ENCODE peak calls at places on chromosomes 2 and 18, in ten cellular contexts. T, P, W, L, J, X, R, F, M and N are unnamed samples.

GRCh38 chr18:61569176-61569892 is 236.1 kb downstream of the CDH20 start:
- DNase-seq in J (no peak), L (peak), M (peak), F (no peak), T (peak), R (peak), P (peak), W (peak), X (peak), N (no peak)

GRCh38 chr2:133377021-133377481 is 191.2 kb downstream of the NCKAP5 start:
- DNase-seq in M (no peak), P (no peak), L (no peak), J (no peak), X (peak), W (no peak), F (no peak), R (no peak), T (peak), N (no peak)

GRCh38 chr2:40093036-40093673 is 314.1 kb upstream of the THUMPD2 start:
- DNase-seq in F (no peak), J (no peak), T (peak), W (no peak), M (peak), R (no peak), L (peak), X (peak), P (no peak), N (no peak)

GRCh38 chr18:63074987-63075404 is 244.6 kb downstream of the BCL2 start:
- DNase-seq in W (peak), R (peak), M (peak), J (peak), X (peak), L (peak), T (peak), F (peak), P (peak), N (peak)

GRCh38 chr18:58991127-58991798 is 126.6 kb downstream of the ZNF532 start:
- DNase-seq in T (peak), P (no peak), R (no peak), X (peak), M (peak), L (peak), F (peak), J (no peak), W (peak), N (no peak)

GRCh38 chr2:212646698-212647097 is 108.1 kb upstream of the ERBB4 start:
- DNase-seq in P (peak), M (peak), X (peak), L (no peak), W (peak), F (no peak), R (no peak), J (no peak), T (peak), N (no peak)

GRCh38 chr2:25341031-25341727 is 546 bp downstream of the DNMT3A start:
- DNase-seq in X (no peak), F (peak), J (peak), L (peak), R (no peak), P (no peak), M (no peak), W (no peak), T (peak), N (peak)

GRCh38 chr2:10411557-10411956 is 36.6 kb downstream of the ODC1 start:
- DNase-seq in F (no peak), P (no peak), R (no peak), T (no peak), X (no peak), L (no peak), W (no peak), M (no peak), J (no peak), N (no peak)

GRCh38 chr2:75157435-75157834 is 41.9 kb downstream of the TACR1 start:
- DNase-seq in W (peak), M (peak), R (no peak), F (peak), L (no peak), P (peak), J (no peak), X (no peak), T (no peak), N (no peak)

GRCh38 chr2:167491788-167492187 is 603.5 kb downstream of the XIRP2 start:
- DNase-seq in X (no peak), J (no peak), R (no peak), P (no peak), L (no peak), T (no peak), M (no peak), F (no peak), W (no peak), N (no peak)

GRCh38 chr2:38702413-38702812 is 36.5 kb downstream of the GALM start:
- DNase-seq in M (peak), R (no peak), P (no peak), W (peak), T (peak), X (peak), L (peak), J (no peak), F (no peak), N (no peak)

GRCh38 chr18:27871731-27872130 is 305.2 kb downstream of the CDH2 start:
- DNase-seq in L (no peak), J (no peak), X (no peak), T (no peak), M (no peak), F (no peak), W (no peak), R (no peak), P (no peak), N (no peak)

GRCh38 chr2:42310007-42310511 is 51.0 kb downstream of the COX7A2L start:
- DNase-seq in R (no peak), W (no peak), P (no peak), L (no peak), F (no peak), X (no peak), T (no peak), M (no peak), J (no peak), N (no peak)

GRCh38 chr2:88265352-88265960 is 95.3 kb downstream of the THNSL2 start:
- DNase-seq in F (peak), J (no peak), R (peak), T (peak), P (peak), M (peak), W (peak), L (peak), X (peak), N (no peak)

GRCh38 chr2:242085941-242086621 is 216.6 kb downstream of the RTP5 start:
- DNase-seq in X (peak), W (peak), R (no peak), F (peak), M (peak), T (no peak), P (no peak), J (peak), L (peak), N (no peak)

GRCh38 chr2:207251022-207251421 is 85.3 kb upstream of the KLF7 start:
- DNase-seq in X (no peak), F (no peak), J (no peak), M (no peak), R (no peak), W (no peak), P (no peak), L (no peak), T (no peak), N (no peak)

GRCh38 chr2:29777164-29777563 is 144.2 kb downstream of the ALK start:
- DNase-seq in F (no peak), R (no peak), M (peak), X (no peak), L (no peak), T (no peak), J (no peak), W (peak), P (no peak), N (no peak)

GRCh38 chr2:119408221-119408619 is 23.4 kb upstream of the TMEM37 start:
- DNase-seq in F (no peak), P (no peak), L (no peak), X (no peak), J (no peak), R (no peak), M (no peak), W (no peak), T (no peak), N (no peak)

GRCh38 chr2:44713170-44713569 is 228.3 kb upstream of the SIX3 start:
- DNase-seq in M (peak), T (no peak), F (no peak), X (no peak), W (no peak), R (no peak), J (peak), P (peak), L (no peak), N (no peak)

GRCh38 chr2:187867165-187867564 is 312.9 kb upstream of the TFPI start:
- DNase-seq in P (no peak), J (no peak), L (no peak), F (no peak), M (no peak), T (no peak), X (no peak), W (no peak), R (no peak), N (no peak)

GRCh38 chr2:96502891-96503636 is 2.1 kb downstream of the NEURL3 start:
- DNase-seq in J (no peak), W (no peak), L (no peak), P (no peak), X (no peak), T (no peak), R (peak), F (no peak), M (no peak), N (no peak)

GRCh38 chr18:76519156-76519549 is 24.1 kb upstream of the ZNF516 start:
- DNase-seq in R (no peak), W (no peak), F (no peak), P (no peak), J (no peak), M (peak), X (peak), T (peak), L (peak), N (peak)
- TF ChIP-seq CTCF in R (no peak), W (no peak), F (no peak), P (no peak), J (no peak), M (no peak), X (no peak), T (no peak), L (no peak), N (no peak)

GRCh38 chr18:46756559-46757201 is at the start of gene ST8SIA5:
- DNase-seq in P (no peak), F (peak), R (no peak), X (no peak), T (no peak), W (no peak), L (no peak), M (no peak), J (no peak), N (peak)

GRCh38 chr18:46761054-46761769 is 4.4 kb upstream of the ST8SIA5 start:
- DNase-seq in P (no peak), M (no peak), J (no peak), T (no peak), R (no peak), X (no peak), L (no peak), W (no peak), F (no peak), N (no peak)

GRCh38 chr18:46756172-46756558 is 688 bp downstream of the ST8SIA5 start:
- DNase-seq in W (no peak), R (no peak), X (no peak), T (no peak), J (no peak), P (no peak), L (no peak), M (no peak), F (peak), N (peak)

GRCh38 chr18:46755315-46756171 is 1.3 kb downstream of the ST8SIA5 start:
- DNase-seq in M (no peak), J (no peak), W (no peak), R (no peak), F (peak), P (no peak), L (no peak), X (no peak), T (no peak), N (no peak)

GRCh38 chr18:46759885-46760284 is 3.0 kb upstream of the ST8SIA5 start:
- DNase-seq in P (no peak), J (no peak), W (no peak), X (no peak), L (no peak), T (no peak), R (no peak), M (no peak), F (no peak), N (no peak)
- TF ChIP-seq CTCF in P (no peak), J (no peak), W (no peak), X (no peak), L (no peak), T (no peak), R (no peak), M (no peak), F (no peak), N (no peak)

GRCh38 chr18:13105059-13105458 is 113.5 kb upstream of the LDLRAD4 start:
- DNase-seq in R (no peak), M (no peak), T (no peak), W (no peak), X (no peak), L (no peak), J (no peak), F (no peak), P (no peak), N (no peak)

GRCh38 chr18:13100942-13101658 is 109.9 kb downstream of the CEP192 start:
- DNase-seq in J (no peak), P (no peak), T (no peak), M (no peak), F (no peak), R (no peak), L (no peak), X (no peak), W (no peak), N (no peak)

GRCh38 chr18:13101659-13101992 is 110.5 kb downstream of the CEP192 start:
- DNase-seq in P (no peak), W (no peak), T (no peak), F (no peak), J (no peak), R (no peak), M (no peak), L (no peak), X (no peak), N (no peak)

GRCh38 chr18:13107074-13107473 is 111.5 kb upstream of the LDLRAD4 start:
- DNase-seq in J (no peak), T (no peak), P (no peak), W (no peak), F (no peak), X (peak), L (no peak), R (no peak), M (peak), N (no peak)

DNA sequence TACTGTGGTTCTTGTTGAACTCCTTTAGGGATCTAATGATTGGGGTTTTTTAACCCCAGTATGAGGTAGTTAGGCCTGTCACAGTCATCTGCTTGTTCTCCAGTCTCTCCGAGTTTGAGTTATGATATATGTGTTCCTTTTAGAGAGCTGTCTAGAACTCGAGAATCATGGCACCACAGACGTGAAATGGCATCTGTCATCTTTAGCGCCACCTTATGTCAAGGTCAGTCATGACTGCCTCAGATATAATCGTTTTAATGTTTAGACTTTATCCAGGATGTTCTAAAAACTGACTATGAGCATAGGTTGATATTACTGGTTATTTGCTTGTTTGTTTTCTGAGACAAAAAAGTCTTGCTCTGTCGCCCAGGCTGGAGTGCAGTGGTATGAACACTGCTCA is 112.2 kb downstream of the CEP192 start:
- DNase-seq in T (no peak), J (no peak), L (no peak), W (peak), X (no peak), F (no peak), M (peak), R (no peak), P (no peak), N (no peak)
- TF ChIP-seq CTCF in T (peak), J (no peak), L (peak), W (peak), X (peak), F (no peak), M (peak), R (peak), P (peak), N (no peak)

GRCh38 chr2:30979822-30980245 is 158.4 kb downstream of the GALNT14 start:
- DNase-seq in L (peak), R (peak), W (peak), M (peak), X (peak), F (no peak), P (peak), T (peak), J (no peak), N (no peak)
- TF ChIP-seq CTCF in L (no peak), R (no peak), W (peak), M (peak), X (peak), F (no peak), P (peak), T (no peak), J (no peak), N (no peak)

GRCh38 chr18:47528343-47528742 is 276.9 kb upstream of the SKOR2 start:
- DNase-seq in P (no peak), M (no peak), F (no peak), T (no peak), J (no peak), X (no peak), R (no peak), L (no peak), W (no peak), N (no peak)

GRCh38 chr18:47526147-47526546 is 274.7 kb upstream of the SKOR2 start:
- DNase-seq in R (no peak), P (no peak), T (no peak), W (no peak), X (no peak), J (no peak), M (no peak), L (no peak), F (no peak), N (no peak)

GRCh38 chr18:47530695-47531094 is 279.2 kb upstream of the SKOR2 start:
- DNase-seq in P (no peak), X (no peak), J (no peak), W (no peak), L (no peak), M (no peak), R (no peak), T (no peak), F (no peak), N (no peak)

DNA sequence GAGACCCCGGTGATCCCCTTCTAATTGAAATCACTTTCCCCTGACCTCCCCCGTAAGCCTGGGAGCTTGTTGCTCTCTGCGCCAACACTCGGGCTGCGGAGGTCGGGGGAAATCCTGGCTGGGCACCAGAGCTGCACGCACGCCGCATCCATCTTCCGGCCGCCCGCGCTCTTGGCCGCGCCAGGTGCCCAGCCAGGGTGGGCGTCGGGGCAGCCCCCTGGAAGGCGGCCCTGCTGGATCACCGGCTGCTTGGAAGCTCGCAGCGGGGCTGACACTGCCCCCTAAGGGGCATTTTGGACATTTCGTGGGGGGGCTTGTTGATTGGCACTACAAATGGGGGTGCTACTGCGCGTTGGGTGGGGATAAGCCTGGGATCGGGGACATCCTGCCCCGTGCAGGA is 280.3 kb upstream of the SKOR2 start:
- DNase-seq in P (no peak), R (no peak), W (no peak), T (no peak), M (no peak), X (no peak), L (no peak), J (no peak), F (no peak), N (peak)
- TF ChIP-seq CTCF in P (no peak), R (no peak), W (no peak), T (no peak), M (no peak), X (no peak), L (no peak), J (no peak), F (no peak), N (peak)

GRCh38 chr2:214310319-214310718 is 100.5 kb upstream of the VWC2L start:
- DNase-seq in F (no peak), W (peak), J (no peak), L (no peak), M (no peak), P (no peak), R (no peak), T (no peak), X (no peak), N (no peak)

GRCh38 chr2:214315324-214315723 is 95.5 kb upstream of the VWC2L start:
- DNase-seq in L (no peak), J (no peak), R (no peak), X (no peak), M (no peak), T (no peak), P (no peak), F (no peak), W (no peak), N (no peak)

GRCh38 chr2:214311931-214312749 is 98.7 kb upstream of the VWC2L start:
- DNase-seq in F (no peak), J (no peak), M (peak), R (no peak), T (no peak), L (no peak), W (peak), P (peak), X (no peak), N (no peak)

DNA sequence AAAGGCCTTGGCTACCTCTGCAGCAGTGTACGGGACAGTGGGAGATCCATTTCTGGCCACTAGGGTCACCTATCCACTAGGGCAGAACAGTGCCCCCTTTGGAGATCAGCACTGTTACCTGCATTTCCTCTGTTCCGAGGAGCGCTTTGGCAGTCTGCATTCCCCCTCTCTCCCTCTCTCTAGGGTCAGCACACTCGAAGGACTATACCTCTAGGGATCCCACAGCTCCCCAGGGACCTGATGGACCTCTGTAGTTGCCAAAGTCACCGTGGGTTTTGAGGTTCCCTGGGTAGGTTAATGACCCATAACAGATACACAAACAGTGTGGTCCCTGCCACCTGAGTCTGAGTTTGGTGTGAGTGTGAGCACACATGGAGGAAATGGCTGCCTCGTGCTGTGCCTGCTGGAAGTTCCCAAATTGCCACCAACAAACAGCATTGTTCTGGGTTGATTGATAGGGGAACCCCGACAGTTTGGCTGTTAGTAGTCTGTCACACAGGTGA is 99.8 kb upstream of the VWC2L start:
- DNase-seq in X (no peak), L (no peak), M (no peak), F (no peak), T (no peak), P (no peak), R (peak), J (no peak), W (no peak), N (no peak)
- TF ChIP-seq CTCF in X (no peak), L (no peak), M (peak), F (no peak), T (peak), P (no peak), R (peak), J (no peak), W (peak), N (no peak)

GRCh38 chr2:237797253-237797652 is 1.3 kb upstream of the RBM44 start:
- DNase-seq in W (no peak), P (no peak), T (no peak), R (no peak), J (no peak), X (no peak), L (no peak), F (no peak), M (no peak), N (no peak)

GRCh38 chr2:237790353-237790752 is 8.2 kb upstream of the RBM44 start:
- DNase-seq in L (peak), J (no peak), M (peak), W (peak), F (no peak), X (peak), R (no peak), T (peak), P (peak), N (no peak)

GRCh38 chr2:237786936-237787335 is 11.6 kb upstream of the RBM44 start:
- DNase-seq in R (no peak), W (no peak), J (no peak), X (no peak), P (no peak), T (no peak), F (no peak), L (peak), M (no peak), N (no peak)

GRCh38 chr2:237791977-237792727 is 6.4 kb upstream of the RBM44 start:
- DNase-seq in J (no peak), M (peak), X (peak), P (peak), F (no peak), W (peak), R (peak), L (peak), T (no peak), N (no peak)
- TF ChIP-seq CTCF in J (no peak), M (peak), X (peak), P (no peak), F (no peak), W (peak), R (no peak), L (peak), T (peak), N (peak)